ENCODE peak calls at places on chromosomes 7 and 10, in five cellular contexts. One of them, this sample, is unnamed.

GRCh38 chr7:51288896-51289607 is 27.6 kb downstream of the COBL start:
- DNase-seq in HepG2: no peak
- DNase-seq in H1: no peak
- DNase-seq in GM12878: no peak
- DNase-seq in K562: no peak
- DNase-seq in this sample: no peak

GRCh38 chr10:5585517-5586222 is 60.9 kb downstream of the CALML3 start:
- DNase-seq in HepG2: peak
- DNase-seq in H1: no peak
- DNase-seq in GM12878: no peak
- DNase-seq in K562: no peak
- DNase-seq in this sample: no peak

GRCh38 chr10:46551701-46552525 is 4.5 kb downstream of the GPRIN2 start:
- DNase-seq in HepG2: no peak
- DNase-seq in H1: peak
- DNase-seq in GM12878: no peak
- DNase-seq in K562: no peak
- DNase-seq in this sample: no peak

GRCh38 chr10:133261726-133262325 is 14.8 kb downstream of the ADAM8 start:
- DNase-seq in HepG2: no peak
- DNase-seq in H1: peak
- DNase-seq in GM12878: no peak
- DNase-seq in K562: peak
- DNase-seq in this sample: peak

GRCh38 chr10:10847313-10847712 is 170.4 kb upstream of the CELF2 start:
- DNase-seq in HepG2: no peak
- DNase-seq in H1: no peak
- DNase-seq in GM12878: no peak
- DNase-seq in K562: no peak
- DNase-seq in this sample: no peak

GRCh38 chr7:113639221-113639620 is 279.6 kb downstream of the PPP1R3A start:
- DNase-seq in HepG2: no peak
- DNase-seq in H1: no peak
- DNase-seq in GM12878: no peak
- DNase-seq in K562: no peak
- DNase-seq in this sample: no peak

GRCh38 chr7:94003446-94004023 is 620 bp downstream of the BET1 start:
- DNase-seq in HepG2: peak
- DNase-seq in H1: no peak
- DNase-seq in GM12878: no peak
- DNase-seq in K562: peak
- DNase-seq in this sample: no peak

GRCh38 chr7:100681491-100682227 is 8.1 kb downstream of the GNB2 start:
- DNase-seq in HepG2: no peak
- DNase-seq in H1: no peak
- DNase-seq in GM12878: no peak
- DNase-seq in K562: no peak
- DNase-seq in this sample: peak

GRCh38 chr7:142377567-142377966 is 119.7 kb upstream of the PRSS58 start:
- DNase-seq in HepG2: no peak
- DNase-seq in H1: no peak
- DNase-seq in GM12878: no peak
- DNase-seq in K562: no peak
- DNase-seq in this sample: no peak

GRCh38 chr10:118033905-118034304 is 12.8 kb downstream of the RAB11FIP2 start:
- DNase-seq in HepG2: no peak
- DNase-seq in H1: no peak
- DNase-seq in GM12878: no peak
- DNase-seq in K562: no peak
- DNase-seq in this sample: no peak

GRCh38 chr10:97948822-97949221 is 81.6 kb downstream of the CRTAC1 start:
- DNase-seq in HepG2: no peak
- DNase-seq in H1: no peak
- DNase-seq in GM12878: no peak
- DNase-seq in K562: peak
- DNase-seq in this sample: no peak

GRCh38 chr7:5088906-5089305 is 43.2 kb downstream of the RBAK start:
- DNase-seq in HepG2: no peak
- DNase-seq in H1: no peak
- DNase-seq in GM12878: no peak
- DNase-seq in K562: no peak
- DNase-seq in this sample: no peak

GRCh38 chr7:149870701-149871483 is 2.9 kb upstream of the ATP6V0E2 start:
- DNase-seq in HepG2: no peak
- DNase-seq in H1: peak
- DNase-seq in GM12878: no peak
- DNase-seq in K562: no peak
- DNase-seq in this sample: no peak

GRCh38 chr7:143265017-143265693 is 1.9 kb downstream of the GSTK1 start:
- DNase-seq in HepG2: no peak
- DNase-seq in H1: no peak
- DNase-seq in GM12878: no peak
- DNase-seq in K562: no peak
- DNase-seq in this sample: no peak

GRCh38 chr10:3811331-3811870 is 26.4 kb upstream of the KLF6 start:
- DNase-seq in HepG2: no peak
- DNase-seq in H1: no peak
- DNase-seq in GM12878: peak
- DNase-seq in K562: no peak
- DNase-seq in this sample: peak

GRCh38 chr10:83555264-83555663 is 584.0 kb upstream of the GHITM start:
- DNase-seq in HepG2: no peak
- DNase-seq in H1: no peak
- DNase-seq in GM12878: peak
- DNase-seq in K562: no peak
- DNase-seq in this sample: no peak

GRCh38 chr7:30682131-30683083 is at the start of gene CRHR2:
- DNase-seq in HepG2: no peak
- DNase-seq in H1: peak
- DNase-seq in GM12878: no peak
- DNase-seq in K562: peak
- DNase-seq in this sample: peak

GRCh38 chr10:94010116-94010515 is 16.4 kb downstream of the PLCE1 start:
- DNase-seq in HepG2: no peak
- DNase-seq in H1: no peak
- DNase-seq in GM12878: no peak
- DNase-seq in K562: no peak
- DNase-seq in this sample: no peak

GRCh38 chr10:67959839-67960476 is 75.5 kb downstream of the SIRT1 start:
- DNase-seq in HepG2: peak
- DNase-seq in H1: no peak
- DNase-seq in GM12878: no peak
- DNase-seq in K562: no peak
- DNase-seq in this sample: no peak

GRCh38 chr7:875476-876076 is 778 bp upstream of the GET4 start:
- DNase-seq in HepG2: no peak
- DNase-seq in H1: no peak
- DNase-seq in GM12878: no peak
- DNase-seq in K562: no peak
- DNase-seq in this sample: no peak

GRCh38 chr7:879093-879492 is 2.7 kb downstream of the GET4 start:
- DNase-seq in HepG2: no peak
- DNase-seq in H1: no peak
- DNase-seq in GM12878: no peak
- DNase-seq in K562: no peak
- DNase-seq in this sample: no peak

GRCh38 chr7:876077-876971 is at the start of gene GET4:
- DNase-seq in HepG2: peak
- DNase-seq in H1: peak
- DNase-seq in GM12878: peak
- DNase-seq in K562: peak
- DNase-seq in this sample: peak

GRCh38 chr7:876972-877311 is 588 bp downstream of the GET4 start:
- DNase-seq in HepG2: no peak
- DNase-seq in H1: no peak
- DNase-seq in GM12878: no peak
- DNase-seq in K562: no peak
- DNase-seq in this sample: no peak

DNA sequence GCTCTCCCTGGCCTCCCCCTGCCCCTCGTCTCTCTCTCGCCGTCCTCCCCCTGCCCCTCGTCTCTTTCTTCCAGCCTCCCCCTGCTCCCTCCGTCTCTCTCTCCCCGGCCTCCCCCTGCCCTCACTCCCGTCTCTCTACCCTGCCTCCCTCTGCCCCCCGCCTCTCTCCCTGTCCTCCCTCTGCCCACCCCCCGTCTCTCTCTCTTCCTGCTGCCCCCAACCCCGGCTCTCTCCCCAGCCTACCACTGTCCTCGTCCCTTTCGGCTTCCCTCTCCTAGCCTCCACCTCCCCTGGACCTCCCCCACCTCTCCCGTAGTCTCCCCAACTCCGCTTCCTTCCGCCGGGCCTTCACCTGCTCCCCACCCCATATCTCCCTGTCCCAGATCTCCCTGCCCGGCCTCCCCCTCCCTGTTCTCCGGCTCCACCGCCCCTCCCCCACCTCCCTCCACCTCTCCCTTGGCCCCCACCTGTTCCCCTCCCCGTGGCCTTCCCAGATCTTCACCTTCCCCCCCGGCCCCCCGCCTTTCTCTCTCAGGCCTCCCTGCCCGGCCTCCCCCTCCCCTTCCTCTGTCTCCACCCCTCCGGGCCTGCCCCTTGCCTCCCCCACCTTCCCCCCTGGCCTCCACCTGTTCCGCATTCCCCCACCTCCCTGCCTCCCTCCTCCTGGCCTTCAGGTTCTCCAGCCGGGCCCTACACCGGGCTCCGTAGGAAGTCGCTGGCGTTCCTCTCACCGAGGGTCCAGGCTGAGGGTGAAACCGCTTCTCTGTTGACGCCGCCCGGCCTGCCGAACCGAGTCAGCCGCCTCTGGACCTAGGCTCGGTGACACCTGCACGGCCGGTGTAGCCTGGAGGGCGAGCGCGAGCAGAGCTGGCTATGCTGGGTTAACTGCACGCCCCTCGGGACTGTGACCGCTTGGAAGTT is 1.2 kb downstream of the GET4 start:
- DNase-seq in HepG2: peak
- DNase-seq in H1: no peak
- DNase-seq in GM12878: no peak
- DNase-seq in K562: peak
- DNase-seq in this sample: no peak
- TF ChIP-seq TAF1 in HepG2: no peak
- TF ChIP-seq TAF1 in H1: no peak
- TF ChIP-seq TAF1 in GM12878: no peak
- TF ChIP-seq TAF1 in K562: peak
- TF ChIP-seq TAF1 in this sample: no peak

GRCh38 chr7:423312-424260 is 96.1 kb downstream of the PDGFA start:
- DNase-seq in HepG2: peak
- DNase-seq in H1: no peak
- DNase-seq in GM12878: no peak
- DNase-seq in K562: no peak
- DNase-seq in this sample: no peak
- TF ChIP-seq TAF1 in HepG2: no peak
- TF ChIP-seq TAF1 in H1: no peak
- TF ChIP-seq TAF1 in GM12878: no peak
- TF ChIP-seq TAF1 in K562: no peak
- TF ChIP-seq TAF1 in this sample: no peak

GRCh38 chr7:44761207-44762161 is 12.8 kb downstream of the ZMIZ2 start:
- DNase-seq in HepG2: no peak
- DNase-seq in H1: no peak
- DNase-seq in GM12878: no peak
- DNase-seq in K562: peak
- DNase-seq in this sample: no peak

GRCh38 chr7:44764665-44765578 is 16.3 kb downstream of the ZMIZ2 start:
- DNase-seq in HepG2: no peak
- DNase-seq in H1: no peak
- DNase-seq in GM12878: no peak
- DNase-seq in K562: no peak
- DNase-seq in this sample: no peak

GRCh38 chr7:44764081-44764480 is 15.4 kb downstream of the ZMIZ2 start:
- DNase-seq in HepG2: no peak
- DNase-seq in H1: no peak
- DNase-seq in GM12878: no peak
- DNase-seq in K562: no peak
- DNase-seq in this sample: no peak

GRCh38 chr7:44762300-44762699 is 13.7 kb downstream of the ZMIZ2 start:
- DNase-seq in HepG2: no peak
- DNase-seq in H1: no peak
- DNase-seq in GM12878: no peak
- DNase-seq in K562: no peak
- DNase-seq in this sample: no peak

DNA sequence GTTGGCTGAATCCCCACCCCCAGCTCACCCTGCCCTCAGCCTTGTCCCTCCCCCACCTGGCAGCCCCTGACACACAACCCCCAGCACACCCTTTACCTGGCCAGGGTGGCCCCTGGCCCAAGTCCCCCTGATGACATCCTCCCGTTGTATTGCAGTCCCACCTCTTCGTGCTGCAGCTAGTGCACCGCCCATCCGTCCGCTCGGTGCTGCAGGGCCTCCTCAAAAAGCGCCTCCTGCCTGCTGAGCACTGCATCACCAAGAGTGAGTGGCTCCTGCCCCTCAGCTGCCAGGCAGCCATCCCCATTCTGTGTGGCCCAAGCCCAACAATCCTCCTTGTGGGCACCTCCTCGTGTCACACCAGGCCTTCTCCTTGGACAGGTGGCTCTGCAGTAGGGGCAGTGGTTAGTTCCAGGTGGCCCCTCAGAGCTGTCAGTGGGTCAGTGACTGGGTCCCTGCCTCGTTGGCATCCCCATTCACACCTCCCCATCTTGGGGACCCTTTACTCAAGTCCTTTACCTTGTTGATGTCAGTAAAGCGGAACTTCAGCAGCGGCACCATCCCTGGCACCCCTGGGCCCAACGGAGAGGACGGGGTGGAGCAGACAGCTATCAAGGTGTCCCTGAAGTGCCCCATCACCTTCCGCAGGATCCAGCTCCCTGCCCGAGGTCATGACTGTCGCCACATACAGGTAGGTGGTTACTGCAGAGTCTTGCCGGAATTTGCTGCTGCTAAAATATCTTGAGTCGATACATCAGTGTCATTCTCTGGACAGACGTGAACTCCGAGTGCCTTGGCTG is 14.3 kb downstream of the ZMIZ2 start:
- DNase-seq in HepG2: no peak
- DNase-seq in H1: no peak
- DNase-seq in GM12878: no peak
- DNase-seq in K562: no peak
- DNase-seq in this sample: no peak
- TF ChIP-seq TAF1 in HepG2: no peak
- TF ChIP-seq TAF1 in H1: no peak
- TF ChIP-seq TAF1 in GM12878: no peak
- TF ChIP-seq TAF1 in K562: no peak
- TF ChIP-seq TAF1 in this sample: no peak

DNA sequence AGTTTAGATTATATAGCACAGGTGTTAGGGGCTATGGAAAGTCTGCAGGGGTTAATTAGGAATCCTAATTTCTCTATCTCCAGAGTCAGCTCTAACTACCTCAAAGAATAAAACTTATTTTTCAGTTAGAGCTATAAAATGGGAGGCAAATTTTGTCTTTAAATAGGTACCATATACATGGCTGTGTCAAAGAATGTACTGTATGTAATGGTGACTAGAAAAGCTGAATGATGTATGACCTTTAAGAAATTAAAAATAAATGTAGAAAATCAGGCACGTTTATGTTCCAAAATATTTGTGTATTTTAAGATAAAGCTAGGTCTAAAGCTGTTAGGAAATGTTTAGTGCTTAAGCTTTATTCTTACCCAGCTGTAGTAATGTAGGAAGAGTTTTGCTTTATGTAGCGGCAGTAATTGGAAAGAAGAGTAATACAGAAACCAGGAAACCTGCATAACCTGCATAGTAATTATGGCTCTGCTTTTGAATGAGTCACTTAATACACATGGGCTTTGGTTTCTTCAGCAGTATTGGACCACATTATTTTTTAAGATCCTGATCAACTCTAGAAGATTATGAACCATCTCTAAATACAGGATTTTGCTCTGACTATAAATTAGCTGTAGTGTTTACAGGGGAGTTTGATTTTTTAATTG is 85.0 kb downstream of the KMT2E start:
- DNase-seq in HepG2: no peak
- DNase-seq in H1: no peak
- DNase-seq in GM12878: no peak
- DNase-seq in K562: no peak
- DNase-seq in this sample: no peak
- TF ChIP-seq TAF1 in HepG2: no peak
- TF ChIP-seq TAF1 in H1: no peak
- TF ChIP-seq TAF1 in GM12878: no peak
- TF ChIP-seq TAF1 in K562: no peak
- TF ChIP-seq TAF1 in this sample: no peak

This sample was measured in GM12892.